ENCODE peak calls at places on chromosomes 12 and 14, in eight cellular contexts. One of them, this sample, is unnamed.

GRCh38 chr12:124576061-124576650 is 8.7 kb upstream of the NCOR2 start:
- DNase-seq in endothelial cell: no peak
- DNase-seq in cardiac muscle cell: no peak
- DNase-seq in T-helper 9 cell: no peak
- DNase-seq in DMS153: no peak
- DNase-seq in GM06990: no peak
- DNase-seq in pulmonary artery endothelial cell: no peak
- DNase-seq in NCI-H748 treated with DMSO at 0.1 percent for 48 hours: no peak
- DNase-seq in this sample: no peak

GRCh38 chr14:23492618-23493272 is 23.2 kb downstream of the NGDN start:
- DNase-seq in endothelial cell: no peak
- DNase-seq in NCI-H748 treated with DMSO at 0.1 percent for 48 hours: peak
- DNase-seq in GM06990: no peak
- DNase-seq in pulmonary artery endothelial cell: no peak
- DNase-seq in cardiac muscle cell: peak
- DNase-seq in T-helper 9 cell: no peak
- DNase-seq in DMS153: no peak
- DNase-seq in this sample: no peak

GRCh38 chr12:92927055-92927435 is 2.0 kb downstream of the EEA1 start:
- DNase-seq in endothelial cell: no peak
- DNase-seq in T-helper 9 cell: no peak
- DNase-seq in NCI-H748 treated with DMSO at 0.1 percent for 48 hours: no peak
- DNase-seq in pulmonary artery endothelial cell: no peak
- DNase-seq in cardiac muscle cell: peak
- DNase-seq in GM06990: no peak
- DNase-seq in DMS153: no peak
- DNase-seq in this sample: peak

GRCh38 chr12:107057071-107057834 is 36.1 kb downstream of the CRY1 start:
- DNase-seq in DMS153: no peak
- DNase-seq in pulmonary artery endothelial cell: no peak
- DNase-seq in T-helper 9 cell: no peak
- DNase-seq in cardiac muscle cell: peak
- DNase-seq in NCI-H748 treated with DMSO at 0.1 percent for 48 hours: no peak
- DNase-seq in GM06990: no peak
- DNase-seq in endothelial cell: no peak
- DNase-seq in this sample: no peak

GRCh38 chr14:99213603-99214002 is 58.4 kb downstream of the BCL11B start:
- DNase-seq in T-helper 9 cell: no peak
- DNase-seq in GM06990: no peak
- DNase-seq in cardiac muscle cell: no peak
- DNase-seq in DMS153: no peak
- DNase-seq in pulmonary artery endothelial cell: no peak
- DNase-seq in endothelial cell: no peak
- DNase-seq in NCI-H748 treated with DMSO at 0.1 percent for 48 hours: no peak
- DNase-seq in this sample: no peak

GRCh38 chr12:41956353-41956752 is 188.3 kb downstream of the GXYLT1 start:
- DNase-seq in pulmonary artery endothelial cell: no peak
- DNase-seq in T-helper 9 cell: no peak
- DNase-seq in DMS153: no peak
- DNase-seq in GM06990: no peak
- DNase-seq in endothelial cell: no peak
- DNase-seq in NCI-H748 treated with DMSO at 0.1 percent for 48 hours: no peak
- DNase-seq in cardiac muscle cell: no peak
- DNase-seq in this sample: no peak

GRCh38 chr12:65171870-65172269 is 2.5 kb downstream of the LEMD3 start:
- DNase-seq in endothelial cell: no peak
- DNase-seq in pulmonary artery endothelial cell: no peak
- DNase-seq in NCI-H748 treated with DMSO at 0.1 percent for 48 hours: no peak
- DNase-seq in cardiac muscle cell: peak
- DNase-seq in T-helper 9 cell: no peak
- DNase-seq in DMS153: no peak
- DNase-seq in GM06990: no peak
- DNase-seq in this sample: peak

GRCh38 chr14:82091097-82091496 is 557.4 kb upstream of the SEL1L start:
- DNase-seq in NCI-H748 treated with DMSO at 0.1 percent for 48 hours: no peak
- DNase-seq in GM06990: no peak
- DNase-seq in T-helper 9 cell: no peak
- DNase-seq in DMS153: no peak
- DNase-seq in pulmonary artery endothelial cell: no peak
- DNase-seq in cardiac muscle cell: no peak
- DNase-seq in endothelial cell: no peak
- DNase-seq in this sample: no peak

GRCh38 chr12:58148405-58148804 is 207.0 kb downstream of the ATP23 start:
- DNase-seq in T-helper 9 cell: no peak
- DNase-seq in pulmonary artery endothelial cell: peak
- DNase-seq in DMS153: peak
- DNase-seq in cardiac muscle cell: peak
- DNase-seq in GM06990: no peak
- DNase-seq in NCI-H748 treated with DMSO at 0.1 percent for 48 hours: no peak
- DNase-seq in endothelial cell: peak
- DNase-seq in this sample: peak

GRCh38 chr14:52049721-52050588 is 18.9 kb downstream of the NID2 start:
- DNase-seq in pulmonary artery endothelial cell: no peak
- DNase-seq in DMS153: no peak
- DNase-seq in NCI-H748 treated with DMSO at 0.1 percent for 48 hours: no peak
- DNase-seq in cardiac muscle cell: no peak
- DNase-seq in endothelial cell: no peak
- DNase-seq in GM06990: no peak
- DNase-seq in T-helper 9 cell: no peak
- DNase-seq in this sample: no peak

GRCh38 chr12:118371354-118372282 is 1.1 kb downstream of the TAOK3 start:
- DNase-seq in NCI-H748 treated with DMSO at 0.1 percent for 48 hours: no peak
- DNase-seq in pulmonary artery endothelial cell: no peak
- DNase-seq in GM06990: peak
- DNase-seq in DMS153: no peak
- DNase-seq in cardiac muscle cell: no peak
- DNase-seq in endothelial cell: peak
- DNase-seq in T-helper 9 cell: peak
- DNase-seq in this sample: peak

GRCh38 chr12:10718279-10718821 is 4.8 kb downstream of the YBX3 start:
- DNase-seq in pulmonary artery endothelial cell: no peak
- DNase-seq in cardiac muscle cell: peak
- DNase-seq in NCI-H748 treated with DMSO at 0.1 percent for 48 hours: no peak
- DNase-seq in GM06990: no peak
- DNase-seq in endothelial cell: no peak
- DNase-seq in T-helper 9 cell: no peak
- DNase-seq in DMS153: no peak
- DNase-seq in this sample: no peak

This sample was measured in OCI-M1.